ENCODE peak calls at places on chromosomes 7 and 10, in ten cellular contexts. H, F, C, D, J, R, Y, T, A and P are unnamed samples.

GRCh38 chr10:120606051-120606764 is 149.2 kb downstream of the PLPP4 start:
- DNase-seq in H (no peak), F (no peak), C (peak), D (no peak), J (no peak), R (no peak), Y (no peak), T (no peak), A (no peak), P (no peak)

GRCh38 chr7:103989785-103990775 is 622 bp upstream of the RELN start:
- DNase-seq in H (no peak), F (no peak), C (peak), D (no peak), J (no peak), R (no peak), Y (peak), T (no peak), A (peak), P (peak)

GRCh38 chr10:33211123-33211878 is 123.2 kb downstream of the NRP1 start:
- DNase-seq in H (no peak), F (no peak), C (peak), D (peak), J (no peak), R (no peak), Y (peak), T (no peak), A (peak), P (no peak)

GRCh38 chr7:96045919-96046318 is 273.6 kb downstream of the DYNC1I1 start:
- DNase-seq in H (no peak), F (no peak), C (no peak), D (no peak), J (no peak), R (no peak), Y (peak), T (no peak), A (no peak), P (no peak)

GRCh38 chr10:121930729-121931085 is 2.9 kb upstream of the ATE1 start:
- DNase-seq in H (no peak), F (no peak), C (no peak), D (no peak), J (no peak), R (peak), Y (no peak), T (no peak), A (no peak), P (no peak)

GRCh38 chr10:48968036-48968435 is 28.4 kb upstream of the LRRC18 start:
- DNase-seq in H (no peak), F (no peak), C (no peak), D (no peak), J (no peak), R (no peak), Y (no peak), T (no peak), A (no peak), P (no peak)

GRCh38 chr10:79445708-79446450 is 455 bp upstream of the ZCCHC24 start:
- DNase-seq in H (peak), F (peak), C (peak), D (peak), J (peak), R (peak), Y (peak), T (peak), A (peak), P (peak)

GRCh38 chr10:44053391-44053790 is 331.5 kb downstream of the CXCL12 start:
- DNase-seq in H (no peak), F (no peak), C (no peak), D (no peak), J (no peak), R (no peak), Y (no peak), T (no peak), A (no peak), P (no peak)

GRCh38 chr10:132469197-132469942 is 68.2 kb upstream of the INPP5A start:
- DNase-seq in H (no peak), F (no peak), C (no peak), D (no peak), J (no peak), R (no peak), Y (no peak), T (no peak), A (no peak), P (peak)

GRCh38 chr7:149493366-149493765 is 4.2 kb downstream of the ZNF746 start:
- DNase-seq in H (no peak), F (no peak), C (no peak), D (no peak), J (no peak), R (no peak), Y (no peak), T (no peak), A (no peak), P (no peak)

GRCh38 chr10:6593140-6593740 is 13.2 kb upstream of the PRKCQ start:
- DNase-seq in H (no peak), F (no peak), C (peak), D (no peak), J (no peak), R (no peak), Y (peak), T (no peak), A (no peak), P (no peak)

GRCh38 chr7:153835104-153835503 is 217.1 kb upstream of the DPP6 start:
- DNase-seq in H (no peak), F (no peak), C (no peak), D (no peak), J (no peak), R (peak), Y (peak), T (no peak), A (no peak), P (no peak)

GRCh38 chr10:52653510-52653909 is 119.1 kb downstream of the MBL2 start:
- DNase-seq in H (no peak), F (no peak), C (no peak), D (no peak), J (no peak), R (no peak), Y (no peak), T (no peak), A (no peak), P (no peak)

GRCh38 chr7:26637610-26638009 is 226.8 kb downstream of the SKAP2 start:
- DNase-seq in H (no peak), F (no peak), C (no peak), D (no peak), J (no peak), R (no peak), Y (no peak), T (no peak), A (no peak), P (no peak)

GRCh38 chr10:43046288-43046991 is 30.4 kb upstream of the RET start:
- DNase-seq in H (no peak), F (no peak), C (no peak), D (peak), J (no peak), R (no peak), Y (no peak), T (no peak), A (no peak), P (no peak)

GRCh38 chr7:112500619-112501018 is 19.8 kb downstream of the LSMEM1 start:
- DNase-seq in H (no peak), F (no peak), C (peak), D (no peak), J (no peak), R (peak), Y (no peak), T (no peak), A (no peak), P (no peak)

GRCh38 chr10:97427571-97428179 is 1.7 kb downstream of the PGAM1 start:
- DNase-seq in H (peak), F (no peak), C (peak), D (no peak), J (no peak), R (peak), Y (peak), T (no peak), A (peak), P (no peak)

GRCh38 chr7:47783456-47784240 is 164.6 kb downstream of the PKD1L1 start:
- DNase-seq in H (no peak), F (no peak), C (peak), D (no peak), J (peak), R (peak), Y (peak), T (no peak), A (peak), P (no peak)

GRCh38 chr7:108299251-108300014 is 156.8 kb downstream of the NRCAM start:
- DNase-seq in H (no peak), F (no peak), C (peak), D (no peak), J (no peak), R (peak), Y (no peak), T (no peak), A (no peak), P (no peak)

GRCh38 chr7:140726304-140726703 is 29.8 kb downstream of the NDUFB2 start:
- DNase-seq in H (no peak), F (no peak), C (peak), D (no peak), J (no peak), R (peak), Y (peak), T (no peak), A (peak), P (no peak)

GRCh38 chr10:100733319-100733718 is 12.1 kb upstream of the PAX2 start:
- DNase-seq in H (no peak), F (no peak), C (no peak), D (no peak), J (no peak), R (no peak), Y (no peak), T (no peak), A (no peak), P (no peak)

GRCh38 chr10:22849077-22849810 is 78.6 kb upstream of the ARMC3 start:
- DNase-seq in H (peak), F (no peak), C (no peak), D (peak), J (no peak), R (peak), Y (no peak), T (no peak), A (no peak), P (no peak)

GRCh38 chr7:26093023-26093422 is 59.0 kb upstream of the NFE2L3 start:
- DNase-seq in H (no peak), F (no peak), C (no peak), D (no peak), J (no peak), R (no peak), Y (no peak), T (no peak), A (no peak), P (no peak)

GRCh38 chr10:35778344-35778743 is 136.2 kb upstream of the FZD8 start:
- DNase-seq in H (no peak), F (no peak), C (no peak), D (no peak), J (no peak), R (no peak), Y (no peak), T (no peak), A (no peak), P (no peak)

GRCh38 chr10:127386606-127387327 is 162.3 kb upstream of the NPS start:
- DNase-seq in H (no peak), F (no peak), C (no peak), D (no peak), J (no peak), R (no peak), Y (peak), T (no peak), A (no peak), P (no peak)

GRCh38 chr7:76380623-76380966 is 21.8 kb upstream of the YWHAG start:
- DNase-seq in H (no peak), F (no peak), C (no peak), D (no peak), J (no peak), R (no peak), Y (peak), T (no peak), A (no peak), P (no peak)

GRCh38 chr10:117661316-117661715 is 118.8 kb downstream of the EMX2 start:
- DNase-seq in H (no peak), F (no peak), C (no peak), D (no peak), J (no peak), R (no peak), Y (no peak), T (no peak), A (no peak), P (no peak)

GRCh38 chr10:124087672-124088634 is 5.4 kb downstream of the CHST15 start:
- DNase-seq in H (no peak), F (no peak), C (no peak), D (no peak), J (no peak), R (peak), Y (no peak), T (no peak), A (no peak), P (peak)

GRCh38 chr7:826230-826905 is 5.9 kb upstream of the SUN1 start:
- DNase-seq in H (no peak), F (no peak), C (no peak), D (no peak), J (no peak), R (no peak), Y (no peak), T (no peak), A (no peak), P (peak)

GRCh38 chr10:113140612-113141011 is 190.6 kb downstream of the TCF7L2 start:
- DNase-seq in H (no peak), F (no peak), C (no peak), D (no peak), J (no peak), R (no peak), Y (peak), T (no peak), A (no peak), P (no peak)

GRCh38 chr10:7343040-7343439 is 67.8 kb downstream of the SFMBT2 start:
- DNase-seq in H (no peak), F (no peak), C (no peak), D (no peak), J (no peak), R (no peak), Y (no peak), T (no peak), A (no peak), P (no peak)

GRCh38 chr10:111338035-111338434 is 261.2 kb downstream of the ADRA2A start:
- DNase-seq in H (no peak), F (no peak), C (no peak), D (no peak), J (no peak), R (no peak), Y (no peak), T (peak), A (no peak), P (no peak)

GRCh38 chr7:37449621-37450020 is 957 bp upstream of the ELMO1 start:
- DNase-seq in H (no peak), F (no peak), C (no peak), D (no peak), J (no peak), R (no peak), Y (no peak), T (no peak), A (no peak), P (no peak)